ENCODE peak calls at places on chromosomes 4 and X, in eight cellular contexts. R, X, M, S, W, T, Z and U are unnamed samples.

GRCh38 chrX:70970482-70970999 is 39.6 kb upstream of the SLC7A3 start:
- DNase-seq in R (peak), X (peak), M (no peak), S (no peak), W (no peak), T (no peak), Z (peak), U (no peak)

GRCh38 chr4:8504279-8505007 is 63.9 kb downstream of the TRMT44 start:
- DNase-seq in R (no peak), X (no peak), M (no peak), S (no peak), W (no peak), T (no peak), Z (peak), U (no peak)

GRCh38 chr4:84167579-84167978 is 331.5 kb downstream of the NKX6-1 start:
- DNase-seq in R (no peak), X (peak), M (no peak), S (no peak), W (no peak), T (no peak), Z (no peak), U (no peak)

GRCh38 chr4:158929939-158930344 is 161.1 kb downstream of the FNIP2 start:
- DNase-seq in R (no peak), X (no peak), M (no peak), S (no peak), W (no peak), T (no peak), Z (no peak), U (no peak)

GRCh38 chr4:8108991-8109390 is 49.6 kb downstream of the ABLIM2 start:
- DNase-seq in R (no peak), X (no peak), M (no peak), S (no peak), W (no peak), T (no peak), Z (no peak), U (no peak)

GRCh38 chrX:119475389-119476101 is 7.3 kb downstream of the SLC25A5 start:
- DNase-seq in R (no peak), X (no peak), M (no peak), S (no peak), W (no peak), T (no peak), Z (no peak), U (no peak)

GRCh38 chr4:10097906-10098769 is 18.5 kb downstream of the WDR1 start:
- DNase-seq in R (no peak), X (no peak), M (no peak), S (no peak), W (no peak), T (no peak), Z (no peak), U (no peak)

GRCh38 chrX:12563121-12563520 is 228.1 kb upstream of the PRPS2 start:
- DNase-seq in R (peak), X (no peak), M (no peak), S (no peak), W (no peak), T (no peak), Z (no peak), U (no peak)

GRCh38 chrX:129577473-129577872 is 37.4 kb downstream of the OCRL start:
- DNase-seq in R (peak), X (no peak), M (no peak), S (no peak), W (no peak), T (no peak), Z (no peak), U (no peak)

GRCh38 chrX:130172127-130172834 is 519 bp downstream of the RAB33A start:
- DNase-seq in R (no peak), X (peak), M (no peak), S (no peak), W (no peak), T (no peak), Z (no peak), U (no peak)

GRCh38 chr4:53057679-53058078 is 195.6 kb downstream of the RASL11B start:
- DNase-seq in R (no peak), X (no peak), M (no peak), S (no peak), W (peak), T (no peak), Z (no peak), U (no peak)

GRCh38 chrX:129227376-129227775 is 295.9 kb downstream of the SMARCA1 start:
- DNase-seq in R (no peak), X (no peak), M (no peak), S (no peak), W (no peak), T (no peak), Z (no peak), U (no peak)

GRCh38 chr4:110638347-110638746 is 15.5 kb upstream of the PITX2 start:
- DNase-seq in R (no peak), X (no peak), M (no peak), S (no peak), W (no peak), T (no peak), Z (no peak), U (no peak)

GRCh38 chr4:110637408-110638131 is 14.7 kb upstream of the PITX2 start:
- DNase-seq in R (no peak), X (peak), M (no peak), S (no peak), W (no peak), T (no peak), Z (no peak), U (no peak)

GRCh38 chr4:110635155-110635479 is 12.2 kb upstream of the PITX2 start:
- DNase-seq in R (no peak), X (no peak), M (no peak), S (no peak), W (no peak), T (no peak), Z (no peak), U (no peak)

GRCh38 chr4:110636231-110636676 is 13.4 kb upstream of the PITX2 start:
- DNase-seq in R (no peak), X (peak), M (no peak), S (no peak), W (no peak), T (peak), Z (no peak), U (no peak)

GRCh38 chr4:110636677-110637407 is 14.0 kb upstream of the PITX2 start:
- DNase-seq in R (no peak), X (peak), M (no peak), S (no peak), W (no peak), T (peak), Z (no peak), U (no peak)
- H3K4me3 ChIP-seq in R (peak), X (peak), M (peak), S (no peak), W (peak), T (peak), Z (no peak), U (peak)

DNA sequence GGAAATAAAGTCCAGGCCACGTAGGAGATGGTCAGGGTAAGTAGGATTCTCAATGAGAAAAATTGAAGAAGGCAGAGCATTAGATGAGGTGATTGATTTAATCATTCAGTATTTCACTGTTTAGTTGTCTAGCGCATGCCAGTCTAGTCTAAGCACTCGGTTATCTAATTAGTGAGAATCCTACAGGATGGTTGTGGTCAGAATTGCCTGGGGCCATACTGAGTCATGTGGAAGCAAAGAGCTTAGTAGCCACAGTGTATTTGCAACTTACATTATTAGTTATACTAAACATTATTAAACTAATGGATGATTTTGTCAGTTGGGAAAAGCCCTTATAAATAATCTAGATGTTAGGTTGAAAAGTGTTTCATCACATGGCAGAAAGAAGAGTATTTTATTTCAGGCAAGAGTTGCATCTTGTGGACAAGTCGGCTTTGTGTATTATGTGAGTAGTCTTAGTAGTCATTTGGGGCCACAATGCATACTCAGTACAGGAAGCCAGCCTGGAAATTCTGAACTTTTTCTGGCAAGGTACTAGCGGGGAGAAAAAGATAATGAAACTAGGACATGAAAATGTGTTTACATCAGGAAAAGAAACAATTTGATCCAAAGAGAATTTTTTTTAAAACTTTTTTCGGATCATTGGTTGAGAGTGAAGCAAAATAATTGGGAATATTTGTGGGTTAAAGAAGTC is 31.9 kb downstream of the CPEB2 start:
- DNase-seq in R (no peak), X (no peak), M (no peak), S (no peak), W (no peak), T (no peak), Z (no peak), U (no peak)
- H3K27ac ChIP-seq in R (no peak), X (no peak), M (no peak), S (no peak), W (peak), T (no peak), Z (peak), U (no peak)

DNA sequence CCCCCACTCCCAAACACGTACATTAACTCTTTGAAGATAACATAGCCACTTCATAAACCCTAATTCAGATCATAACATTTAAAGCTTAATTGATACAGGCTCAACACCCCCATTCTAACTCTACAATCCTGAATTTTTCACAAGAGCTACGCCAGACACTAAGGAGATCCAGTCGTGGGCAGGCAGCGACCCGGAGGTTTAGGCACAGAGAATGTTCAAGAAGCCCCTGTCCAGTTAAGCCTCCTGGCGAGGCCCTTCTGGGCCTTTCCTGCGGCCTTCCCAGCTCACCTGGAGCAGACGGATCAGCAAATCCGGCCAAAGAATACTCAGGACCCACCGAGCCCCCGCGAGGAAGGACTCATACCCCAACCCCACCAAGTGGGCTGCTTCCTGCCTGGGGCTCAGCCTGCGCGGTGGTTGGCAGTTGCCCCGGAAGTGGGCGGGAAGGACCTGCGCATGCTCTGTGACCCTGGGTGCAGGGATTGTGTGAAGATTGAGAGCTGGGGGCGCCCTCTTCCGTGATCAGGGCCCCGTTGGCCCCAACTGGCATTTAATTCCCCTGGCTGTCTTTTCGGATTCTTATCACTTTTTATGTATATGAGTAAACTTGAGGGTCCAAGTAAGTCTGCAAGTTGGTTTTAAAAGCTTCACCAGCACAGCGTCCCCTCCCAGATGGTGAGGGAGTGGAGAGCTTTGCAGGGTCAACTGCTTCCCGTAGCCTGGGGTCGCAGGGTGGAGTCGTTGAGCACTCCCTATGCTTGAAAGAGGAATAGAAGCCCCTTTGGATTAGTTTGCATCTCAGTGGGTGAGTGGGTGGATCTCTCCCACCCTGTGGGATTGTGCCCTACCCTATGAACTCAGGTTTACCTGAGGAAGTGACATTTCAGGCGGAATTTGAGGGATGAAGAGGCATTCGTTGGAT is at the start of gene TRIM61:
- DNase-seq in R (peak), X (no peak), M (peak), S (peak), W (peak), T (no peak), Z (no peak), U (peak)
- H3K4me3 ChIP-seq in R (peak), X (no peak), M (peak), S (peak), W (peak), T (no peak), Z (peak), U (no peak)

GRCh38 chr4:119832731-119833233 is 204.2 kb upstream of the PDE5A start:
- DNase-seq in R (no peak), X (no peak), M (no peak), S (no peak), W (no peak), T (no peak), Z (no peak), U (no peak)

GRCh38 chr4:119835511-119835910 is 206.9 kb upstream of the PDE5A start:
- DNase-seq in R (peak), X (no peak), M (no peak), S (no peak), W (no peak), T (no peak), Z (no peak), U (no peak)

GRCh38 chr4:119834901-119835300 is 206.3 kb upstream of the PDE5A start:
- DNase-seq in R (peak), X (no peak), M (no peak), S (no peak), W (no peak), T (no peak), Z (no peak), U (no peak)

GRCh38 chr4:119833611-119834010 is 205.0 kb upstream of the PDE5A start:
- DNase-seq in R (no peak), X (no peak), M (no peak), S (no peak), W (no peak), T (no peak), Z (no peak), U (no peak)
- H3K27ac ChIP-seq in R (no peak), X (no peak), M (no peak), S (no peak), W (no peak), T (no peak), Z (no peak), U (no peak)

GRCh38 chr4:185312699-185313098 is 83.0 kb downstream of the LRP2BP start:
- DNase-seq in R (no peak), X (no peak), M (no peak), S (no peak), W (no peak), T (no peak), Z (no peak), U (no peak)

GRCh38 chr4:185322805-185323204 is 72.9 kb downstream of the LRP2BP start:
- DNase-seq in R (no peak), X (no peak), M (no peak), S (no peak), W (no peak), T (no peak), Z (no peak), U (no peak)

GRCh38 chr4:185317880-185318279 is 77.8 kb downstream of the LRP2BP start:
- DNase-seq in R (no peak), X (no peak), M (no peak), S (no peak), W (no peak), T (no peak), Z (no peak), U (no peak)

GRCh38 chr4:185318679-185319078 is 77.0 kb downstream of the LRP2BP start:
- DNase-seq in R (no peak), X (peak), M (no peak), S (no peak), W (no peak), T (no peak), Z (peak), U (no peak)
- H3K4me3 ChIP-seq in R (no peak), X (peak), M (no peak), S (no peak), W (no peak), T (no peak), Z (no peak), U (no peak)

DNA sequence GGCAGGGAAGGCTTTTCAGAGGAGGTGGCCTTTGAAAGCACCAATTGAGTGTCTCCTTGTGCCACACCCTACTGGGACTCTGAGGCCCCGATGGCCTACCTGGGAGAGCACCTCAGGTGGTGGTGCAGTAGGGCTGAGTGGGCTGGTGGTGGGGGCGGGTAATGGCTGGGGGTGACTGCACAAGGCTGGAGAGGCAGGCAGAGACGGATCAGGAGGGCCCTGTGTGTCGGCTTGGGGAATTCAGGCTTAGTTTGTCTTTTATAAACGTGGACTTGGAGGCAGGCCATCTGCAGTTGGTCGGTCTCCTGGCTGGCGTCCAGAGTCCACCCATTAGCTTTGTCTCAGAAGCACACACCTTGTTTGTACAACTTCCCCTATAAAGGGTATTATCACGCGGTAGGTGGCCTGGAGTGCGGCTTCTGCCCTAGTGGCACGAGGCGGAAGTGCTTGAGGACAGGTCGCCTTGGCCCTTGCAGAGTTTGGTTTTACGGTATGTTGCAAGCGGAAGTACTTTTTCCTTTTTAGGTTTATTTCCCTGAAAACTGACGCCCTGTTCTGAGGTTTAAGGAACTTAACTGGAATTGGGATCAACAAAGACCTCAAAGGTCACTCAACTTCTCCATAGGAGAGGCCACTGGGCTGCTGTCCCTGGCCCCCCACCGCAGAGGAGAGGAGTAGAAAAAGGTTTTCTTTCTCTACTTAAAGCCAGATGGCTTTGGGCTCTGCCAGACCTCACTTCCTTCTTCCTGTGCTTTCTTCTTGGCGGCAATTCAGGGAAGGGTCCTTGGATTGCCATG is 8.0 kb downstream of the TBC1D14 start:
- DNase-seq in R (peak), X (peak), M (peak), S (peak), W (peak), T (peak), Z (peak), U (peak)
- H3K27ac ChIP-seq in R (no peak), X (peak), M (no peak), S (peak), W (peak), T (peak), Z (peak), U (peak)

DNA sequence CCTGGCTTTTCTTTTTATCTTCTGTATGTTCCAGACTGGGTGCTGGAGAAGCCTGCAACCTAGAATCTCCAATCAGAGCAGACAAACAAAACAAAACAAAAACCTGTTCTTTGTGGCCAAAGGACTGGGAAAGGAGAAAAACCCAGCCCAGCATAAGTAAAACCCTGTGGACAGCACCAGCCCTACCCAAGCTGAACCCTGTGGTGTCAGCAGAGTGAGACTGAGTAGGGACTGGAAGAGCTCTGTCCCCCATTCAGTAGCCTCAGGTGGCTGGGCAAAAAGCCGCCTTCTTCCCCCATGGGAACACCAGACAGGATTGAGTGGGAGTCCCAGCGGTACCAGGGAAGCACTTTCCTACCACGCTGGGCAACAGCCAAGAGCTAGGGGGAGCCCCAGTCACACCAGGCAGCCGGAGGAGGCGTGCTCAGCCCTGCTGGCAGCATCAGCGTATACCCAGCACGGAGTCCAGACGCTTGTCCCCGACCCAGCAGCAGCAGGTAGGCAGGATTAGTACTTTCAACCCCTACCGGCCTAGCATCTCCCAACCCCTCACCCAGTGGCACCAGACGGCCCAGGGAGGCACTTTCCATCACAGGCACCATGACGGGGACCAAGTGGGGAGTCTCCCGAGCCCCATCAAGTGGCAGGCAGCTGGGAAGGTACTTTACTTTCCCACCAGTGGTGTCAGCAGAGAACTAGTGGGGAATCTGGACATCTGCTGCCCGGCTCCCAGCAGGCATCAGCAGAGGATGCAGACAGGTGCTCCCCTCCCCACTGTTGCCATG is 8.6 kb upstream of the JADE3 start:
- DNase-seq in R (peak), X (peak), M (peak), S (peak), W (peak), T (peak), Z (peak), U (peak)
- H3K4me3 ChIP-seq in R (peak), X (peak), M (peak), S (peak), W (peak), T (peak), Z (no peak), U (peak)

GRCh38 chr4:169243808-169244207 is 26.9 kb downstream of the SH3RF1 start:
- DNase-seq in R (peak), X (peak), M (no peak), S (no peak), W (no peak), T (no peak), Z (no peak), U (no peak)
- H3K27ac ChIP-seq in R (no peak), X (peak), M (no peak), S (no peak), W (no peak), T (no peak), Z (no peak), U (no peak)

GRCh38 chr4:40196724-40197281 is at the start of gene RHOH:
- DNase-seq in R (no peak), X (peak), M (no peak), S (no peak), W (no peak), T (no peak), Z (peak), U (peak)

GRCh38 chr4:40196260-40196659 is 571 bp upstream of the RHOH start:
- DNase-seq in R (no peak), X (no peak), M (no peak), S (no peak), W (no peak), T (no peak), Z (no peak), U (no peak)

GRCh38 chr4:40199999-40200880 is 3.4 kb downstream of the RHOH start:
- DNase-seq in R (no peak), X (no peak), M (no peak), S (no peak), W (no peak), T (no peak), Z (peak), U (no peak)

GRCh38 chr4:40199179-40199670 is 2.4 kb downstream of the RHOH start:
- DNase-seq in R (no peak), X (no peak), M (no peak), S (no peak), W (no peak), T (no peak), Z (no peak), U (no peak)

GRCh38 chr4:40197879-40198689 is 1.3 kb downstream of the RHOH start:
- DNase-seq in R (no peak), X (no peak), M (no peak), S (no peak), W (no peak), T (no peak), Z (no peak), U (no peak)
- H3K4me3 ChIP-seq in R (no peak), X (peak), M (no peak), S (peak), W (peak), T (no peak), Z (peak), U (peak)

GRCh38 chrX:107167163-107167921 is 38.9 kb downstream of the NUP62CL start:
- DNase-seq in R (no peak), X (no peak), M (no peak), S (no peak), W (no peak), T (no peak), Z (no peak), U (no peak)
- H3K27ac ChIP-seq in R (no peak), X (no peak), M (no peak), S (no peak), W (no peak), T (no peak), Z (no peak), U (no peak)